ENCODE peak calls at places on chromosomes 7 and 10, in eight cellular contexts. O is PC-3; M is naive thymus-derived CD4-positive, alpha-beta T cell; G is pancreas; C is Right ventricle myocardium superior; Y is activated CD4-positive, alpha-beta T cell treated with anti-CD3 and anti-CD28 coated beads for 36 hours; R is omental fat pad; N is stimulated activated naive CD8-positive, alpha-beta T cell treated with anti-CD3 and anti-CD28 coated beads, Interleukin-15, Interleukin-2, amounts not matched to agents 100 U/mL and 50 U/mL, for 24 hours. A is an unnamed sample.

GRCh38 chr7:69429817-69430501 is 168.3 kb upstream of the AUTS2 start:
- ATAC-seq in M (no peak), Y (no peak), G (no peak), R (peak), C (peak), N (no peak), O (no peak), A (no peak)

GRCh38 chr7:13231216-13231615 is 543.8 kb downstream of the ARL4A start:
- ATAC-seq in N (no peak), Y (no peak), G (no peak), C (no peak), O (no peak), M (no peak), R (no peak), A (no peak)

GRCh38 chr7:140635345-140635744 is 5.3 kb downstream of the DENND2A start:
- ATAC-seq in G (no peak), C (no peak), O (no peak), M (no peak), N (no peak), R (no peak), Y (no peak), A (no peak)

GRCh38 chr10:14397069-14397468 is 66.3 kb upstream of the FRMD4A start:
- ATAC-seq in N (peak), C (peak), M (no peak), G (peak), R (peak), O (peak), Y (no peak), A (no peak)

GRCh38 chr7:159207398-159207797 is 62.7 kb upstream of the VIPR2 start:
- ATAC-seq in M (peak), R (no peak), O (no peak), G (no peak), C (no peak), N (no peak), Y (peak), A (no peak)

GRCh38 chr10:59047957-59048618 is 128.4 kb upstream of the PHYHIPL start:
- ATAC-seq in Y (no peak), O (no peak), N (no peak), G (no peak), M (no peak), C (no peak), R (no peak), A (no peak)

GRCh38 chr10:29555746-29556481 is 78.9 kb downstream of the SVIL start:
- ATAC-seq in M (no peak), Y (no peak), R (no peak), C (no peak), O (peak), G (peak), N (no peak), A (peak)

GRCh38 chr7:138654616-138655015 is 46.5 kb downstream of the SVOPL start:
- ATAC-seq in C (no peak), M (no peak), O (no peak), N (no peak), G (no peak), R (no peak), Y (no peak), A (no peak)

GRCh38 chr10:22029450-22030236 is 26.1 kb upstream of the DNAJC1 start:
- ATAC-seq in Y (peak), N (no peak), G (no peak), O (no peak), R (no peak), C (no peak), M (peak), A (peak)

GRCh38 chr7:21426286-21426957 is 1.5 kb upstream of the SP4 start:
- ATAC-seq in C (no peak), G (no peak), Y (no peak), R (no peak), M (no peak), O (no peak), N (no peak), A (no peak)

GRCh38 chr7:138565071-138565450 is 105.0 kb downstream of the TRIM24 start:
- ATAC-seq in N (no peak), C (no peak), O (no peak), G (peak), M (peak), R (no peak), Y (no peak), A (no peak)

GRCh38 chr7:116942503-116942902 is 10.8 kb upstream of the ST7 start:
- ATAC-seq in M (no peak), C (peak), N (no peak), G (no peak), Y (no peak), R (no peak), O (no peak), A (no peak)

GRCh38 chr10:73855413-73855812 is 18.9 kb downstream of the CAMK2G start:
- ATAC-seq in R (no peak), M (no peak), N (no peak), O (peak), G (no peak), C (no peak), Y (no peak), A (no peak)